ENCODE peak calls at places on chromosomes 7 and 10, in four cellular contexts. R, L, M and V are unnamed samples.

GRCh38 chr7:151304856-151305255 is 36.8 kb upstream of the NUB1 start:
- DNase-seq in M (no peak), R (no peak), L (peak), V (no peak)

GRCh38 chr10:17599089-17599488 is 18.1 kb downstream of the HACD1 start:
- DNase-seq in L (peak), M (no peak), R (no peak), V (peak)

GRCh38 chr10:132322621-132323048 is 9.4 kb upstream of the LRRC27 start:
- DNase-seq in M (no peak), L (peak), R (no peak), V (peak)

GRCh38 chr7:134513169-134513752 is 14.1 kb upstream of the AKR1B10 start:
- DNase-seq in R (peak), L (peak), M (peak), V (peak)

GRCh38 chr7:92697012-92697411 is 106.8 kb upstream of the FAM133B start:
- DNase-seq in L (no peak), R (no peak), M (no peak), V (no peak)

GRCh38 chr10:72276421-72277339 is 3.0 kb downstream of the DDIT4 start:
- DNase-seq in L (peak), M (no peak), R (no peak), V (peak)

GRCh38 chr7:12210179-12211053 is 678 bp upstream of the TMEM106B start:
- DNase-seq in M (peak), L (peak), R (no peak), V (no peak)

GRCh38 chr10:29140991-29141390 is 147.9 kb upstream of the LYZL1 start:
- DNase-seq in R (no peak), M (no peak), L (peak), V (peak)

GRCh38 chr10:72812415-72812797 is 81.1 kb upstream of the OIT3 start:
- DNase-seq in R (no peak), M (no peak), L (no peak), V (no peak)

GRCh38 chr7:26990268-26990667 is 105.5 kb downstream of the HOXA1 start:
- DNase-seq in M (no peak), L (peak), R (no peak), V (no peak)